ENCODE peak calls at places on chromosomes 11 and 22, in four cellular contexts. L is left cardiac atrium, F is Daoy, K is glutamatergic neuron. Z is an unnamed sample.
A peak's percentile ranks its signal among the peaks of the same experiment; 100 is the strongest.

GRCh38 chr22:50303848-50304527 is 3.5 kb downstream of the PLXNB2 start:
- DNase-seq in K (no peak), L (peak; percentile 73), F (peak; percentile 30), Z (no peak)

GRCh38 chr22:25746012-25746373 is 4.0 kb downstream of the MYO18B start:
- DNase-seq in L (no peak), K (no peak), F (peak; percentile 29), Z (no peak)

GRCh38 chr11:68213135-68213515 is at the start of gene KMT5B:
- DNase-seq in K (peak; percentile 78), F (no peak), L (peak; percentile 60), Z (no peak)

GRCh38 chr11:82701847-82702520 is 31.7 kb downstream of the FAM181B start:
- DNase-seq in F (peak; percentile 33), K (peak; percentile 56), L (no peak), Z (no peak)

GRCh38 chr11:120182357-120182756 is 28.5 kb upstream of the OAF start:
- DNase-seq in L (no peak), F (no peak), K (no peak), Z (peak; percentile 26)

GRCh38 chr22:50621491-50621880 is 6.5 kb downstream of the ARSA start:
- DNase-seq in L (no peak), F (no peak), K (no peak), Z (peak; percentile 35)

GRCh38 chr11:134393638-134394037 is 18.4 kb downstream of the B3GAT1 start:
- DNase-seq in F (no peak), K (peak; percentile 74), L (no peak), Z (no peak)

GRCh38 chr11:48307760-48308386 is 1.9 kb downstream of the OR4S1 start:
- DNase-seq in F (peak; percentile 16), L (peak; percentile 40), K (peak; percentile 72), Z (peak; percentile 70)

GRCh38 chr22:33811686-33812085 is 108.6 kb downstream of the LARGE1 start:
- DNase-seq in K (no peak), L (peak; percentile 71), F (peak; percentile 61), Z (peak; percentile 79)

GRCh38 chr22:28989035-28989464 is 72.6 kb downstream of the C22orf31 start:
- DNase-seq in K (no peak), L (no peak), F (no peak), Z (no peak)

GRCh38 chr11:78660451-78660850 is 85.8 kb upstream of the NARS2 start:
- DNase-seq in K (no peak), F (no peak), L (no peak), Z (no peak)

Z was measured in cardiac septum.